ENCODE peak calls at places on chromosomes 4 and X, in seven cellular contexts. One of them, this sample, is unnamed.

GRCh38 chr4:10115657-10116624 is 658 bp downstream of the WDR1 start:
- DNase-seq in B cell: peak; percentile 67
- DNase-seq in Caco-2: peak; percentile 78
- DNase-seq in T-helper 1 cell: peak; percentile 81
- DNase-seq in foreskin keratinocyte: no peak
- DNase-seq in HT1080: peak; percentile 65
- DNase-seq in GM20000: peak; percentile 80
- DNase-seq in this sample: peak; percentile 83

GRCh38 chr4:55055529-55055928 is 69.9 kb downstream of the KDR start:
- DNase-seq in GM20000: no peak
- DNase-seq in Caco-2: no peak
- DNase-seq in HT1080: no peak
- DNase-seq in B cell: no peak
- DNase-seq in T-helper 1 cell: no peak
- DNase-seq in foreskin keratinocyte: no peak
- DNase-seq in this sample: no peak

GRCh38 chrX:2841511-2841910 is 12.8 kb downstream of the GYG2 start:
- DNase-seq in GM20000: no peak
- DNase-seq in T-helper 1 cell: no peak
- DNase-seq in foreskin keratinocyte: no peak
- DNase-seq in HT1080: no peak
- DNase-seq in Caco-2: no peak
- DNase-seq in B cell: no peak
- DNase-seq in this sample: no peak

GRCh38 chr4:152458801-152459302 is 77.0 kb downstream of the FBXW7 start:
- DNase-seq in HT1080: no peak
- DNase-seq in GM20000: no peak
- DNase-seq in T-helper 1 cell: peak; percentile 59
- DNase-seq in B cell: no peak
- DNase-seq in Caco-2: no peak
- DNase-seq in foreskin keratinocyte: no peak
- DNase-seq in this sample: no peak

GRCh38 chr4:30837131-30837539 is 117.0 kb downstream of the PCDH7 start:
- DNase-seq in foreskin keratinocyte: no peak
- DNase-seq in T-helper 1 cell: no peak
- DNase-seq in GM20000: no peak
- DNase-seq in Caco-2: peak; percentile 67
- DNase-seq in B cell: no peak
- DNase-seq in HT1080: no peak
- DNase-seq in this sample: no peak

GRCh38 chrX:126815816-126816215 is 3.7 kb upstream of the PRR32 start:
- DNase-seq in B cell: no peak
- DNase-seq in Caco-2: no peak
- DNase-seq in foreskin keratinocyte: no peak
- DNase-seq in T-helper 1 cell: no peak
- DNase-seq in HT1080: no peak
- DNase-seq in GM20000: no peak
- DNase-seq in this sample: no peak

GRCh38 chrX:8586953-8587352 is 122.3 kb downstream of the VCX3B start:
- DNase-seq in foreskin keratinocyte: no peak
- DNase-seq in HT1080: no peak
- DNase-seq in Caco-2: no peak
- DNase-seq in GM20000: no peak
- DNase-seq in T-helper 1 cell: no peak
- DNase-seq in B cell: no peak
- DNase-seq in this sample: no peak

GRCh38 chr4:155759372-155760252 is 791 bp downstream of the GUCY1B1 start:
- DNase-seq in HT1080: no peak
- DNase-seq in foreskin keratinocyte: no peak
- DNase-seq in B cell: no peak
- DNase-seq in Caco-2: no peak
- DNase-seq in T-helper 1 cell: no peak
- DNase-seq in GM20000: peak; percentile 80
- DNase-seq in this sample: peak; percentile 89

GRCh38 chrX:22534643-22535042 is 261.9 kb downstream of the CBLL2 start:
- DNase-seq in B cell: no peak
- DNase-seq in foreskin keratinocyte: peak; percentile 56
- DNase-seq in Caco-2: no peak
- DNase-seq in HT1080: peak; percentile 77
- DNase-seq in T-helper 1 cell: no peak
- DNase-seq in GM20000: no peak
- DNase-seq in this sample: no peak